ENCODE peak calls at places on chromosomes 13 and 19, in five cellular contexts. One of them, this sample, is unnamed.

GRCh38 chr13:79516590-79516989 is 35.6 kb downstream of the NDFIP2 start:
- DNase-seq in GM23248: no peak
- DNase-seq in CD8-positive, alpha-beta memory T cell: no peak
- DNase-seq in fibroblast of lung: no peak
- DNase-seq in HAP-1: no peak
- DNase-seq in this sample: no peak

GRCh38 chr13:65966991-65967451 is 1263.1 kb downstream of the PCDH9 start:
- DNase-seq in CD8-positive, alpha-beta memory T cell: no peak
- DNase-seq in HAP-1: peak; percentile 85
- DNase-seq in GM23248: peak; percentile 29
- DNase-seq in fibroblast of lung: peak; percentile 36
- DNase-seq in this sample: no peak

GRCh38 chr13:39329182-39329639 is 273.8 kb downstream of the LHFPL6 start:
- DNase-seq in GM23248: no peak
- DNase-seq in CD8-positive, alpha-beta memory T cell: no peak
- DNase-seq in HAP-1: peak; percentile 93
- DNase-seq in fibroblast of lung: peak; percentile 3
- DNase-seq in this sample: no peak

GRCh38 chr19:49042177-49042576 is 1.5 kb upstream of the CGB5 start:
- DNase-seq in fibroblast of lung: peak; percentile 71
- DNase-seq in CD8-positive, alpha-beta memory T cell: no peak
- DNase-seq in GM23248: peak; percentile 33
- DNase-seq in HAP-1: no peak
- DNase-seq in this sample: no peak

GRCh38 chr19:36564391-36564790 is 8.7 kb downstream of the ZNF529 start:
- DNase-seq in CD8-positive, alpha-beta memory T cell: no peak
- DNase-seq in fibroblast of lung: peak; percentile 59
- DNase-seq in GM23248: no peak
- DNase-seq in HAP-1: no peak
- DNase-seq in this sample: no peak

GRCh38 chr13:114123876-114124275 is 8.5 kb downstream of the RASA3 start:
- DNase-seq in CD8-positive, alpha-beta memory T cell: no peak
- DNase-seq in fibroblast of lung: no peak
- DNase-seq in GM23248: no peak
- DNase-seq in HAP-1: no peak
- DNase-seq in this sample: no peak

GRCh38 chr19:15292847-15293582 is 39.3 kb downstream of the BRD4 start:
- DNase-seq in GM23248: no peak
- DNase-seq in CD8-positive, alpha-beta memory T cell: no peak
- DNase-seq in fibroblast of lung: no peak
- DNase-seq in HAP-1: no peak
- DNase-seq in this sample: no peak

GRCh38 chr13:79258489-79258888 is 147.6 kb downstream of the RBM26 start:
- DNase-seq in fibroblast of lung: no peak
- DNase-seq in CD8-positive, alpha-beta memory T cell: no peak
- DNase-seq in GM23248: no peak
- DNase-seq in HAP-1: no peak
- DNase-seq in this sample: no peak

GRCh38 chr19:55495646-55496349 is 7.6 kb downstream of the SSC5D start:
- DNase-seq in fibroblast of lung: no peak
- DNase-seq in GM23248: no peak
- DNase-seq in CD8-positive, alpha-beta memory T cell: no peak
- DNase-seq in HAP-1: no peak
- DNase-seq in this sample: no peak

GRCh38 chr19:13056052-13056660 is 46.5 kb downstream of the LYL1 start:
- DNase-seq in GM23248: peak; percentile 92
- DNase-seq in CD8-positive, alpha-beta memory T cell: no peak
- DNase-seq in fibroblast of lung: peak; percentile 92
- DNase-seq in HAP-1: no peak
- DNase-seq in this sample: no peak

GRCh38 chr19:47487551-47488515 is 3.8 kb upstream of the KPTN start:
- DNase-seq in GM23248: no peak
- DNase-seq in fibroblast of lung: no peak
- DNase-seq in HAP-1: no peak
- DNase-seq in CD8-positive, alpha-beta memory T cell: no peak
- DNase-seq in this sample: no peak

GRCh38 chr13:110232146-110232545 is 74.8 kb downstream of the COL4A1 start:
- DNase-seq in GM23248: no peak
- DNase-seq in fibroblast of lung: no peak
- DNase-seq in CD8-positive, alpha-beta memory T cell: no peak
- DNase-seq in HAP-1: no peak
- DNase-seq in this sample: no peak

GRCh38 chr13:27658569-27658968 is 36.9 kb downstream of the POLR1D start:
- DNase-seq in fibroblast of lung: peak; percentile 44
- DNase-seq in CD8-positive, alpha-beta memory T cell: no peak
- DNase-seq in HAP-1: no peak
- DNase-seq in GM23248: peak; percentile 50
- DNase-seq in this sample: no peak

GRCh38 chr13:108566413-108567170 is 62.8 kb upstream of the MYO16 start:
- DNase-seq in CD8-positive, alpha-beta memory T cell: no peak
- DNase-seq in HAP-1: no peak
- DNase-seq in GM23248: no peak
- DNase-seq in fibroblast of lung: no peak
- DNase-seq in this sample: no peak

GRCh38 chr19:13029893-13030292 is 34.6 kb downstream of the NFIX start:
- DNase-seq in CD8-positive, alpha-beta memory T cell: no peak
- DNase-seq in HAP-1: no peak
- DNase-seq in GM23248: peak; percentile 84
- DNase-seq in fibroblast of lung: no peak
- DNase-seq in this sample: no peak

GRCh38 chr13:73934771-73935170 is 199.4 kb downstream of the KLF12 start:
- DNase-seq in CD8-positive, alpha-beta memory T cell: no peak
- DNase-seq in HAP-1: no peak
- DNase-seq in fibroblast of lung: no peak
- DNase-seq in GM23248: no peak
- DNase-seq in this sample: no peak

GRCh38 chr13:52845766-52846566 is 2.5 kb downstream of the PCDH8 start:
- DNase-seq in GM23248: peak; percentile 21
- DNase-seq in CD8-positive, alpha-beta memory T cell: no peak
- DNase-seq in HAP-1: peak; percentile 70
- DNase-seq in fibroblast of lung: peak; percentile 3
- DNase-seq in this sample: no peak

GRCh38 chr13:52847682-52848432 is 583 bp downstream of the PCDH8 start:
- DNase-seq in GM23248: no peak
- DNase-seq in HAP-1: no peak
- DNase-seq in fibroblast of lung: no peak
- DNase-seq in CD8-positive, alpha-beta memory T cell: no peak
- DNase-seq in this sample: no peak

GRCh38 chr13:52847322-52847681 is 1.1 kb downstream of the PCDH8 start:
- DNase-seq in fibroblast of lung: no peak
- DNase-seq in CD8-positive, alpha-beta memory T cell: no peak
- DNase-seq in GM23248: no peak
- DNase-seq in HAP-1: no peak
- DNase-seq in this sample: no peak

GRCh38 chr13:52845334-52845761 is 3.1 kb downstream of the PCDH8 start:
- DNase-seq in CD8-positive, alpha-beta memory T cell: no peak
- DNase-seq in fibroblast of lung: no peak
- DNase-seq in HAP-1: no peak
- DNase-seq in GM23248: no peak
- DNase-seq in this sample: no peak

DNA sequence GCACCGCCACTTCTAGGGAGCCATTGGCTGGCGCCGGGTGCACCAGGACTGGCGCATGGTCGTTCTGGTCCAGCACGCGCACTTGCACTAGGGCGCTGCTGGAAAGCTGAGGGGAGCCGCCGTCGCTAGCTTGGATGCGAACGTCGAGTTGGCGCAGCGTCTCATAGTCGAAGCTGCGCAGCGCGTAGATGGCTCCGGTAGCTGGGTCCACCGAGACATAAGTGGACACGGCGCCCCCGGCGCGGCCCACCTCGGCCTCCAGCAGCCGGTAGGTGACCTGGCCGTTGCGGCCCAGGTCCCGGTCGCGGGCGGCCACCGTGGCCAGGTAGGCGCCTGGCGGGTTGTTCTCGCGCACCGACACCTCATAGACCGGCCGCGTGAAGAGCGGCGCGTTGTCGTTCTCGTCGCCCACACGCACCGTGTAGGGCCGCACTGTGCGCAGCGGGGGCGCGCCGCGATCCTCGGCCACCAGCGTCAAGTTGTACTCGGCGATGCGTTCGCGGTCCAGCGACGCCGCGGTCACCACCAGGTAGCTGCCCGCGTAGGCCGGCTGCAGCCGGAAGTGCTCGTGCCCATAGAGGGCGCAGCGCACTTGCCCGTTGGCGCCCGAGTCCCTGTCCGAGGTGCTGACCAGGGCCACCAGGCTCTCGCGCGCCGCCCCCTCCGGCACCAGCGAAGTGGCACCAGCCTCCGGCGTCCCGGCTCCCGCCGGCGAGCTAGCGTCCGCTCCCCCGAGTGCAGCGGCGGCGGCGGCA is 1.7 kb downstream of the PCDH8 start:
- DNase-seq in GM23248: peak; percentile 55
- DNase-seq in CD8-positive, alpha-beta memory T cell: no peak
- DNase-seq in HAP-1: no peak
- DNase-seq in fibroblast of lung: peak; percentile 25
- DNase-seq in this sample: no peak
- H3K4me3 ChIP-seq in GM23248: no peak overlapping the region
- H3K4me3 ChIP-seq in CD8-positive, alpha-beta memory T cell: no peak overlapping the region
- H3K4me3 ChIP-seq in HAP-1: no peak overlapping the region
- H3K4me3 ChIP-seq in fibroblast of lung: no peak overlapping the region
- H3K4me3 ChIP-seq in this sample: no peak overlapping the region

GRCh38 chr19:39406656-39407393 is at the start of gene ZFP36:
- DNase-seq in CD8-positive, alpha-beta memory T cell: peak; percentile 87
- DNase-seq in HAP-1: peak; percentile 58
- DNase-seq in fibroblast of lung: peak; percentile 67
- DNase-seq in GM23248: peak; percentile 90
- DNase-seq in this sample: peak; percentile 98

GRCh38 chr19:39405930-39406655 is 554 bp upstream of the ZFP36 start:
- DNase-seq in fibroblast of lung: no peak
- DNase-seq in GM23248: peak; percentile 67
- DNase-seq in HAP-1: no peak
- DNase-seq in CD8-positive, alpha-beta memory T cell: peak; percentile 77
- DNase-seq in this sample: peak; percentile 59

GRCh38 chr19:39403331-39404312 is 3.0 kb upstream of the ZFP36 start:
- DNase-seq in GM23248: peak; percentile 100
- DNase-seq in fibroblast of lung: peak; percentile 97
- DNase-seq in HAP-1: peak; percentile 79
- DNase-seq in CD8-positive, alpha-beta memory T cell: peak; percentile 96
- DNase-seq in this sample: peak; percentile 100

GRCh38 chr19:39407394-39407643 is 672 bp downstream of the ZFP36 start:
- DNase-seq in HAP-1: no peak
- DNase-seq in CD8-positive, alpha-beta memory T cell: no peak
- DNase-seq in fibroblast of lung: no peak
- DNase-seq in GM23248: no peak
- DNase-seq in this sample: peak; percentile 68

DNA sequence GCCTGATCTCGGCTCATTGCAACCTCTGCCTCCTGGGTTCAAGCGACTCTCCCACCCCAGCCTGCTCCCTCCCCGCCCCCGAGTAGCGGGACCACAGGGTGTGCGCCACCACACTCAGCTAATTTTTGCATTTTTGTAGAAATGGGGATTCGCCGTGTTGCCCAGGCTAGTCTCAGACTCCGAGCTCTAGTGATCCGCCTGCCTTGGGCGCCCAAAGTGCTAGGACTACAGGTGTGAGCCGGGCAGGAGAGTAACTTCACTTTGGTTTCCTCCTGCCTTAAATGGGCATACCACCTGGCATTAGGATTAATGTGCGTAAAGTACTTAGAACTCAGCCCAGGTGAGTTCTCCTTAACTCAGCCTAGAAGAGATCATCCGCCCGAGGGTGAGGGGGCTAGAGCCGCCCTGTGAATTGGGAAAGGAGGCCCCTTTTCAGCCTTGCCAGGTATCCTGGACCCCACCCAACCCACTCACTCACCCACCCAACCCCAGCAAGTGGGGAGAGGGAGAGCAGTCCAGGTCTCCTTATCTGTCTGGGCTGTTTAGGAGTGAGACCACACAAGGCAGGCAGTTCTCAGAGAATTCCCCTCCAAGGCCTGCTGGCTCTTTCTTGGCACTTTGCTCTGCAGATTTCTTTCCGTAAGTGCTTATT is 1.3 kb upstream of the ZFP36 start:
- DNase-seq in HAP-1: no peak
- DNase-seq in CD8-positive, alpha-beta memory T cell: no peak
- DNase-seq in GM23248: peak; percentile 30
- DNase-seq in fibroblast of lung: no peak
- DNase-seq in this sample: peak; percentile 59
- H3K4me3 ChIP-seq in HAP-1: no peak overlapping the region
- H3K4me3 ChIP-seq in CD8-positive, alpha-beta memory T cell: peak overlapping the region; percentile 45
- H3K4me3 ChIP-seq in GM23248: no peak overlapping the region
- H3K4me3 ChIP-seq in fibroblast of lung: no peak overlapping the region
- H3K4me3 ChIP-seq in this sample: peak overlapping the region; percentile 89

DNA sequence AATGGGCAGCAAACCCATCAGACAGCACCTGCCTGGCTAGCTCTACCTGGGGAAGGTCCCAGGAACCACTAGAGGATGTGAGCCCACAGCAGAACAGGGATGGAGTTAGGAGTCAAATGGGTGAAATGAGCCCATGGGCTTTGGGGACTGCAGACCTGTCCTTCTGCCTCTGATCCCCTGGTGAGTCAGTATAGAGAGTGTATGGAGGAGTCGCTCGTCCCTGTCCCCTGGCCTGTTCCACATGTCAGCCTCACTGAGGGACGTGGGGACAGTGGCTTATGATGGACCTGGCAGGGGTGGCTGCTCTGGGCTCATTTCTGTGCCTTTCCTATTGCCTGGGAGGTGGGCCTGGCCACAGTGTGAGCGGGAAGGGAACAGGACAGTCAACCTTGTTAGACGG is 4.0 kb downstream of the CEACAM1 start:
- DNase-seq in GM23248: no peak
- DNase-seq in CD8-positive, alpha-beta memory T cell: no peak
- DNase-seq in HAP-1: no peak
- DNase-seq in fibroblast of lung: no peak
- DNase-seq in this sample: no peak
- H3K4me3 ChIP-seq in GM23248: no peak overlapping the region
- H3K4me3 ChIP-seq in CD8-positive, alpha-beta memory T cell: no peak overlapping the region
- H3K4me3 ChIP-seq in HAP-1: no peak overlapping the region
- H3K4me3 ChIP-seq in fibroblast of lung: no peak overlapping the region
- H3K4me3 ChIP-seq in this sample: no peak overlapping the region

GRCh38 chr13:46166947-46167610 is 14.9 kb downstream of the LCP1 start:
- DNase-seq in GM23248: no peak
- DNase-seq in HAP-1: no peak
- DNase-seq in fibroblast of lung: no peak
- DNase-seq in CD8-positive, alpha-beta memory T cell: no peak
- DNase-seq in this sample: no peak

GRCh38 chr13:46166221-46166584 is 15.8 kb downstream of the LCP1 start:
- DNase-seq in HAP-1: no peak
- DNase-seq in fibroblast of lung: no peak
- DNase-seq in GM23248: no peak
- DNase-seq in CD8-positive, alpha-beta memory T cell: no peak
- DNase-seq in this sample: no peak

GRCh38 chr13:46170268-46170667 is 11.7 kb downstream of the LCP1 start:
- DNase-seq in fibroblast of lung: no peak
- DNase-seq in GM23248: no peak
- DNase-seq in HAP-1: no peak
- DNase-seq in CD8-positive, alpha-beta memory T cell: peak; percentile 22
- DNase-seq in this sample: no peak

GRCh38 chr13:46168818-46169217 is 13.2 kb downstream of the LCP1 start:
- DNase-seq in CD8-positive, alpha-beta memory T cell: no peak
- DNase-seq in fibroblast of lung: no peak
- DNase-seq in GM23248: no peak
- DNase-seq in HAP-1: no peak
- DNase-seq in this sample: no peak

DNA sequence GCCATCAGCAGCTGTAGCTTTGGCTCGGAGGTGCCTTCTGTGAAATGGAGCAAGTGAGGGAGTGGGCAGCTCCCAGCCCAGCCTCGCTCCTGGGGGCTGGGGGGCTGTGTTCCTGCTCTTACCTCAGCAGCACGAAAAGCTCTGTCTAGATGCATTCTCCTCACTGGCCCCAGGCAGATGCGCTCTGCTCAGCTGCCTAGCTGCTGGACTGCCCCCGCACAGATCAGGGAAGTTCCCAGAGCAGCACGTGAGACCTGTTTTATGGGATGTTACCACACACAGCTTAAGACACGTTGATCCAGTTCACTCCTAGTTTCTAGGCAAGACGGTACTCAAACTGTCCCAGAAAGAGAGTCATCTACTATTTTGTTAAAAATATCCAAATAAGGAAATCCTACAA is 13.6 kb downstream of the LCP1 start:
- DNase-seq in CD8-positive, alpha-beta memory T cell: peak; percentile 40
- DNase-seq in fibroblast of lung: no peak
- DNase-seq in HAP-1: no peak
- DNase-seq in GM23248: peak; percentile 38
- DNase-seq in this sample: no peak
- H3K4me3 ChIP-seq in CD8-positive, alpha-beta memory T cell: peak overlapping the region; percentile 3
- H3K4me3 ChIP-seq in fibroblast of lung: no peak overlapping the region
- H3K4me3 ChIP-seq in HAP-1: no peak overlapping the region
- H3K4me3 ChIP-seq in GM23248: no peak overlapping the region
- H3K4me3 ChIP-seq in this sample: no peak overlapping the region